ENCODE peak calls at places on chromosomes 11 and 22, in six cellular contexts. One of them, this sample, is unnamed. For H3K36me3, the result is how much of the 10 kb centered on the place peaks cover.

GRCh38 chr11:130299978-130300377 is 14.7 kb downstream of the ZBTB44 start:
- DNase-seq in H1: no peak
- DNase-seq in trophoblast cell: no peak
- DNase-seq in mesendoderm: no peak
- DNase-seq in mesenchymal stem cell: no peak
- DNase-seq in IMR-90: no peak
- DNase-seq in this sample: no peak

GRCh38 chr11:2932850-2933251 is 3.6 kb upstream of the PHLDA2 start:
- DNase-seq in H1: no peak
- DNase-seq in mesendoderm: no peak
- DNase-seq in trophoblast cell: peak
- DNase-seq in mesenchymal stem cell: peak
- DNase-seq in IMR-90: peak
- DNase-seq in this sample: no peak

GRCh38 chr11:71485466-71485865 is 32.5 kb downstream of the NADSYN1 start:
- DNase-seq in mesenchymal stem cell: no peak
- DNase-seq in mesendoderm: no peak
- DNase-seq in H1: no peak
- DNase-seq in trophoblast cell: no peak
- DNase-seq in IMR-90: no peak
- DNase-seq in this sample: no peak

GRCh38 chr11:118358071-118358470 is 1.3 kb upstream of the UBE4A start:
- DNase-seq in mesenchymal stem cell: no peak
- DNase-seq in IMR-90: no peak
- DNase-seq in mesendoderm: no peak
- DNase-seq in trophoblast cell: no peak
- DNase-seq in H1: no peak
- DNase-seq in this sample: no peak

GRCh38 chr11:102780491-102780918 is at the start of gene MMP10:
- DNase-seq in IMR-90: peak
- DNase-seq in mesenchymal stem cell: peak
- DNase-seq in H1: peak
- DNase-seq in mesendoderm: peak
- DNase-seq in trophoblast cell: no peak
- DNase-seq in this sample: peak

GRCh38 chr22:36680038-36680437 is 23.5 kb downstream of the CACNG2 start:
- DNase-seq in H1: no peak
- DNase-seq in IMR-90: no peak
- DNase-seq in trophoblast cell: no peak
- DNase-seq in mesendoderm: no peak
- DNase-seq in mesenchymal stem cell: no peak
- DNase-seq in this sample: no peak

GRCh38 chr22:41401781-41402648 is 20.3 kb downstream of the TEF start:
- DNase-seq in trophoblast cell: no peak
- DNase-seq in mesendoderm: no peak
- DNase-seq in H1: no peak
- DNase-seq in IMR-90: peak
- DNase-seq in mesenchymal stem cell: peak
- DNase-seq in this sample: no peak

GRCh38 chr11:74780277-74780870 is 31.7 kb downstream of the RNF169 start:
- DNase-seq in mesendoderm: no peak
- DNase-seq in H1: no peak
- DNase-seq in mesenchymal stem cell: no peak
- DNase-seq in IMR-90: peak
- DNase-seq in trophoblast cell: peak
- DNase-seq in this sample: no peak

GRCh38 chr11:65329944-65330403 is 3.7 kb upstream of the DPF2 start:
- DNase-seq in mesenchymal stem cell: peak
- DNase-seq in trophoblast cell: peak
- DNase-seq in H1: no peak
- DNase-seq in IMR-90: peak
- DNase-seq in mesendoderm: peak
- DNase-seq in this sample: peak

GRCh38 chr11:3341298-3341697 is 37.6 kb downstream of the ZNF195 start:
- DNase-seq in trophoblast cell: peak
- DNase-seq in mesendoderm: peak
- DNase-seq in mesenchymal stem cell: no peak
- DNase-seq in H1: peak
- DNase-seq in IMR-90: no peak
- DNase-seq in this sample: peak

GRCh38 chr22:38756631-38757463 is 1.0 kb upstream of the SUN2 start:
- DNase-seq in trophoblast cell: peak
- DNase-seq in mesenchymal stem cell: no peak
- DNase-seq in IMR-90: no peak
- DNase-seq in H1: no peak
- DNase-seq in mesendoderm: no peak
- DNase-seq in this sample: no peak

GRCh38 chr11:119144825-119145476 is 3.9 kb upstream of the ABCG4 start:
- DNase-seq in IMR-90: peak
- DNase-seq in trophoblast cell: peak
- DNase-seq in H1: no peak
- DNase-seq in mesenchymal stem cell: peak
- DNase-seq in mesendoderm: peak
- DNase-seq in this sample: peak

GRCh38 chr11:72491001-72491400 is 56.7 kb upstream of the CLPB start:
- DNase-seq in mesendoderm: no peak
- DNase-seq in H1: no peak
- DNase-seq in IMR-90: peak
- DNase-seq in mesenchymal stem cell: peak
- DNase-seq in trophoblast cell: no peak
- DNase-seq in this sample: no peak

GRCh38 chr11:104658177-104658576 is 240.1 kb downstream of the CASP12 start:
- DNase-seq in mesenchymal stem cell: no peak
- DNase-seq in trophoblast cell: no peak
- DNase-seq in mesendoderm: no peak
- DNase-seq in IMR-90: no peak
- DNase-seq in H1: no peak
- DNase-seq in this sample: no peak

GRCh38 chr11:17921620-17922473 is 91.0 kb downstream of the SERGEF start:
- DNase-seq in H1: no peak
- DNase-seq in mesenchymal stem cell: peak
- DNase-seq in trophoblast cell: no peak
- DNase-seq in mesendoderm: no peak
- DNase-seq in IMR-90: peak
- DNase-seq in this sample: no peak

GRCh38 chr11:65861165-65861505 is 902 bp downstream of the MUS81 start:
- DNase-seq in mesenchymal stem cell: no peak
- DNase-seq in trophoblast cell: no peak
- DNase-seq in H1: no peak
- DNase-seq in mesendoderm: no peak
- DNase-seq in IMR-90: no peak
- DNase-seq in this sample: no peak

GRCh38 chr11:34509336-34509902 is 4.2 kb downstream of the ELF5 start:
- DNase-seq in mesenchymal stem cell: no peak
- DNase-seq in H1: no peak
- DNase-seq in trophoblast cell: no peak
- DNase-seq in mesendoderm: no peak
- DNase-seq in IMR-90: no peak
- DNase-seq in this sample: no peak

GRCh38 chr22:37328017-37328416 is 45.7 kb downstream of the CYTH4 start:
- DNase-seq in trophoblast cell: peak
- DNase-seq in H1: no peak
- DNase-seq in mesendoderm: no peak
- DNase-seq in IMR-90: peak
- DNase-seq in mesenchymal stem cell: peak
- DNase-seq in this sample: no peak

GRCh38 chr11:8671242-8671641 is 11.2 kb downstream of the TRIM66 start:
- DNase-seq in mesendoderm: peak
- DNase-seq in trophoblast cell: no peak
- DNase-seq in IMR-90: peak
- DNase-seq in mesenchymal stem cell: peak
- DNase-seq in H1: peak
- DNase-seq in this sample: peak
- H2BK120ac ChIP-seq in mesendoderm: peak
- H2BK120ac ChIP-seq in trophoblast cell: no peak
- H2BK120ac ChIP-seq in IMR-90: peak
- H2BK120ac ChIP-seq in mesenchymal stem cell: no peak
- H2BK120ac ChIP-seq in H1: peak
- H2BK120ac ChIP-seq in this sample: no peak

GRCh38 chr11:1281974-1282365 is 27.5 kb downstream of the TOLLIP start:
- DNase-seq in mesenchymal stem cell: no peak
- DNase-seq in trophoblast cell: no peak
- DNase-seq in H1: no peak
- DNase-seq in IMR-90: no peak
- DNase-seq in mesendoderm: peak
- DNase-seq in this sample: no peak
- H3K36me3 ChIP-seq in mesenchymal stem cell: half or more
- H3K36me3 ChIP-seq in trophoblast cell: half or more
- H3K36me3 ChIP-seq in H1: under half
- H3K36me3 ChIP-seq in IMR-90: half or more
- H3K36me3 ChIP-seq in mesendoderm: under half
- H3K36me3 ChIP-seq in this sample: under half

GRCh38 chr11:31383116-31383515 is 13.5 kb downstream of the DNAJC24 start:
- DNase-seq in H1: no peak
- DNase-seq in trophoblast cell: no peak
- DNase-seq in mesenchymal stem cell: no peak
- DNase-seq in mesendoderm: peak
- DNase-seq in IMR-90: no peak
- DNase-seq in this sample: no peak

GRCh38 chr11:31387379-31387778 is 17.7 kb downstream of the DNAJC24 start:
- DNase-seq in IMR-90: peak
- DNase-seq in H1: no peak
- DNase-seq in trophoblast cell: no peak
- DNase-seq in mesenchymal stem cell: peak
- DNase-seq in mesendoderm: peak
- DNase-seq in this sample: no peak
- H2BK120ac ChIP-seq in IMR-90: no peak
- H2BK120ac ChIP-seq in H1: no peak
- H2BK120ac ChIP-seq in trophoblast cell: no peak
- H2BK120ac ChIP-seq in mesenchymal stem cell: no peak
- H2BK120ac ChIP-seq in mesendoderm: no peak
- H2BK120ac ChIP-seq in this sample: no peak

DNA sequence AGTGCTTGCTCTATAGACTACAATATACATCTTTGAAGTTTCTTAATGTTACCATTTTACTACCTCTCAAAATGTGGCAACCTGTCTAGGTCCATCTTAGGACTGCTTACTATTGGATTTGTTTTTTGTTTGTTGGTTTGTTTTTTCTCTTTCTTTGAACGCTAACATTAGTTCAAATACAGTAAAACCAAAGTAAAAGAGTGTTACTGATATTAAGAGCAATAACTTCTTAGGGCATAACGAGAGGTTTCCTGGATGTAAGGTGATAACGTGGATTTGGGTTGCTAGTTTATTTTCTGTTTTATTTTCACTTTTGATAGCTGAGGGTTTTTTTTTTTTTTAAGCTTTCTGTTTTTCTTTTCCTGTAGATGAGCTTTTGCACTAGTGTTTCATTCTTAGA is 43.6 kb downstream of the TMEM135 start:
- DNase-seq in H1: no peak
- DNase-seq in mesendoderm: no peak
- DNase-seq in trophoblast cell: no peak
- DNase-seq in IMR-90: no peak
- DNase-seq in mesenchymal stem cell: no peak
- DNase-seq in this sample: no peak
- H3K36me3 ChIP-seq in H1: under half
- H3K36me3 ChIP-seq in mesendoderm: under half
- H3K36me3 ChIP-seq in trophoblast cell: under half
- H3K36me3 ChIP-seq in IMR-90: under half
- H3K36me3 ChIP-seq in mesenchymal stem cell: under half
- H3K36me3 ChIP-seq in this sample: under half

DNA sequence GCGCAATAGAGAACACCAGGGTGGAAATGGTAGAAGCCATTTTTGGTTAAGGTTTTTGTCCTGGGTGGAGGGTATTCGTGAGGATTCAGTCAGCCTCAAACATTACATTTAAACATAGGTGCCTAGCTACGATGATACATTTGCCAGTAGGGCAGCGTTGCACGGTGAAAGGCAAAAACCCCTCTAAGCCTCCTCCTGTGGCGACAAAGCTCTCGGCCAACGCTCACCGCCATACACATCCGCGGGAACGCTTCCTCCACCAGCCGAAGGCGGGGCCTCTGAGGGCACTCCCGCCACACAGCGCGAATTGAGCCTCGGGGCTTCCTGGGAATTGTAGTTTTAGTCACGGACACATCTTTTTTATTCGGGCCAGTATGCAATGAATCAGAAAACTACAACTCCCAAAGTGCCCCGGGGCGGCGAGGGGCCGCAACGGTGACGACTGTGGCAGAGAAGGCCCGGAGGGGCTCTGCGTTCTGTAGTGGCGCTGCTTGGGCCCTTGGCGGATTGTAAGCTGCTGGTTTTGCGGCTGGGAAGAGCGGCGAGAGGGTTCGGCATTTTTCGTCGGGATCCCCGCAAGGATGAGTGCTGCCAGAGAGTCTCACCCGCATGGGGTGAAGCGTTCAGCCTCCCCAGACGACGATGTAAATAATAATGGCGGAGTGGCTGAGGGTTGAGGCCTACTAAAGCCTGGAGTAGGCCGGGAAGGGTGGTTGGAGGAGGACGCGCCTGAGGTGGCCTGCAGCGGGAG is at the start of gene C11orf58:
- DNase-seq in trophoblast cell: peak
- DNase-seq in mesendoderm: peak
- DNase-seq in H1: peak
- DNase-seq in mesenchymal stem cell: peak
- DNase-seq in IMR-90: peak
- DNase-seq in this sample: peak
- H2BK120ac ChIP-seq in trophoblast cell: peak
- H2BK120ac ChIP-seq in mesendoderm: peak
- H2BK120ac ChIP-seq in H1: no peak
- H2BK120ac ChIP-seq in mesenchymal stem cell: peak
- H2BK120ac ChIP-seq in IMR-90: peak
- H2BK120ac ChIP-seq in this sample: no peak

This sample was measured in neuronal stem cell.